ENCODE peak calls at places on chromosomes 7 and 10, in four cellular contexts. K is activated CD4-positive, alpha-beta T cell treated with anti-CD3 and anti-CD28 coated beads, Interleukin-2, amount 50 U/mL, for 48 hours; E is fibroblast of lung; Y is iPS-NIHi11. O is an unnamed sample.

GRCh38 chr10:112404612-112405011 is 30.7 kb downstream of the ACSL5 start:
- DNase-seq in K (no peak), E (no peak), Y (no peak), O (no peak)

GRCh38 chr10:1035201-1035600 is 9.5 kb upstream of the IDI2 start:
- DNase-seq in E (no peak), Y (no peak), K (no peak), O (no peak)

GRCh38 chr10:113866551-113867394 is 12.3 kb downstream of the NHLRC2 start:
- DNase-seq in Y (no peak), K (no peak), E (no peak), O (no peak)

GRCh38 chr7:6600093-6600492 is 10.3 kb downstream of the INTS15 start:
- DNase-seq in E (no peak), Y (no peak), K (no peak), O (no peak)

GRCh38 chr10:42992156-42992956 is 84.5 kb upstream of the RET start:
- DNase-seq in E (no peak), Y (no peak), K (no peak), O (no peak)

GRCh38 chr7:27172388-27172774 is 1.7 kb downstream of the HOXA10 start:
- DNase-seq in E (no peak), K (no peak), Y (no peak), O (no peak)

GRCh38 chr7:137695494-137695893 is 151.3 kb downstream of the DGKI start:
- DNase-seq in Y (no peak), E (no peak), K (no peak), O (no peak)

GRCh38 chr10:89283174-89283987 is 18.5 kb upstream of the IFIT2 start:
- DNase-seq in K (no peak), E (peak), Y (no peak), O (no peak)

GRCh38 chr10:98790817-98791216 is 344.1 kb upstream of the HPS1 start:
- DNase-seq in Y (peak), E (peak), K (no peak), O (no peak)

GRCh38 chr10:42932735-42933453 is 144.0 kb upstream of the RET start:
- DNase-seq in Y (peak), K (peak), E (no peak), O (no peak)

GRCh38 chr7:22319424-22320403 is 37.2 kb downstream of the RAPGEF5 start:
- DNase-seq in E (no peak), Y (no peak), K (no peak), O (no peak)

GRCh38 chr10:70809726-70810125 is 6.0 kb upstream of the SGPL1 start:
- DNase-seq in K (no peak), E (no peak), Y (no peak), O (no peak)

GRCh38 chr10:72248477-72249151 is 25.1 kb upstream of the DDIT4 start:
- DNase-seq in E (peak), K (peak), Y (peak), O (peak)

GRCh38 chr10:128174581-128175559 is 48.6 kb upstream of the MKI67 start:
- DNase-seq in Y (no peak), K (no peak), E (no peak), O (no peak)

GRCh38 chr7:47148541-47149207 is 433.2 kb downstream of the TNS3 start:
- DNase-seq in E (peak), K (no peak), Y (no peak), O (no peak)

GRCh38 chr7:45027774-45028114 is 27.7 kb downstream of the CCM2 start:
- DNase-seq in Y (no peak), K (no peak), E (no peak), O (no peak)

GRCh38 chr10:92238586-92239098 is 52.2 kb downstream of the CPEB3 start:
- DNase-seq in K (no peak), E (peak), Y (no peak), O (no peak)

GRCh38 chr7:26091933-26092332 is 60.1 kb upstream of the NFE2L3 start:
- DNase-seq in E (peak), K (no peak), Y (peak), O (no peak)

GRCh38 chr10:6035101-6035834 is 26.9 kb downstream of the IL2RA start:
- DNase-seq in Y (no peak), K (peak), E (no peak), O (no peak)

GRCh38 chr10:43120948-43121290 is 17.3 kb upstream of the CSGALNACT2 start:
- DNase-seq in K (peak), Y (no peak), E (no peak), O (no peak)

GRCh38 chr7:41886906-41887311 is 184.0 kb upstream of the INHBA start:
- DNase-seq in Y (peak), K (no peak), E (peak), O (peak)

GRCh38 chr10:73585223-73585784 is 5.8 kb downstream of the USP54 start:
- DNase-seq in E (peak), K (no peak), Y (no peak), O (no peak)

GRCh38 chr10:1514641-1515040 is 222.7 kb downstream of the ADARB2 start:
- DNase-seq in E (no peak), K (no peak), Y (no peak), O (no peak)

GRCh38 chr10:13684252-13684791 is 97.6 kb downstream of the PRPF18 start:
- DNase-seq in E (peak), K (no peak), Y (no peak), O (peak)

GRCh38 chr7:100444311-100445278 is 8.3 kb upstream of the PPP1R35 start:
- DNase-seq in E (peak), Y (no peak), K (no peak), O (peak)

GRCh38 chr7:517848-518629 is 1.6 kb downstream of the PDGFA start:
- DNase-seq in K (peak), Y (no peak), E (peak), O (peak)

GRCh38 chr7:157139142-157140117 is 704 bp downstream of the UBE3C start:
- DNase-seq in K (peak), Y (no peak), E (peak), O (peak)

GRCh38 chr10:45646384-45647050 is 26.1 kb downstream of the ZFAND4 start:
- DNase-seq in K (no peak), E (no peak), Y (no peak), O (no peak)

GRCh38 chr7:1597791-1598190 is 28.0 kb upstream of the PSMG3 start:
- DNase-seq in E (no peak), K (no peak), Y (no peak), O (no peak)

GRCh38 chr7:96596120-96596826 is 113.4 kb downstream of the SEM1 start:
- DNase-seq in E (peak), Y (no peak), K (no peak), O (no peak)

GRCh38 chr10:89643812-89644690 is 991 bp downstream of the PANK1 start:
- DNase-seq in Y (peak), K (peak), E (peak), O (peak)

GRCh38 chr7:87797798-87798403 is 78.3 kb downstream of the SLC25A40 start:
- DNase-seq in E (peak), Y (peak), K (no peak), O (no peak)

GRCh38 chr10:121088524-121088923 is 237.4 kb downstream of the WDR11 start:
- DNase-seq in E (no peak), Y (peak), K (no peak), O (no peak)

GRCh38 chr10:120789804-120790203 is 61.4 kb upstream of the WDR11 start:
- DNase-seq in Y (no peak), E (no peak), K (no peak), O (no peak)

GRCh38 chr7:8176370-8177081 is 85.4 kb downstream of the ICA1 start:
- DNase-seq in K (peak), E (no peak), Y (no peak), O (no peak)

GRCh38 chr10:95360122-95360715 is 69.4 kb upstream of the PDLIM1 start:
- DNase-seq in E (peak), K (no peak), Y (peak), O (no peak)

GRCh38 chr7:35695987-35696386 is 1.1 kb upstream of the HERPUD2 start:
- DNase-seq in K (no peak), Y (no peak), E (no peak), O (no peak)

GRCh38 chr10:44988957-44989620 is 10.5 kb upstream of the DEPP1 start:
- DNase-seq in Y (no peak), K (peak), E (no peak), O (no peak)